ENCODE peak calls at places on chromosomes 5 and 9, in seven cellular contexts. One of them, this sample, is unnamed. For H3K4me1, the result is how much of the 10 kb centered on the place peaks cover.

GRCh38 chr9:123091459-123091858 is 58.0 kb downstream of the GPR21 start:
- DNase-seq in transverse colon: no peak
- DNase-seq in H1: no peak
- DNase-seq in mesendoderm: no peak
- DNase-seq in CD8-positive, alpha-beta T cell: no peak
- DNase-seq in left ventricle myocardium inferior: no peak
- DNase-seq in fibroblast of lung: no peak
- DNase-seq in this sample: no peak

GRCh38 chr9:27198175-27198574 is 89.2 kb downstream of the TEK start:
- DNase-seq in left ventricle myocardium inferior: no peak
- DNase-seq in mesendoderm: peak
- DNase-seq in fibroblast of lung: peak
- DNase-seq in CD8-positive, alpha-beta T cell: no peak
- DNase-seq in transverse colon: no peak
- DNase-seq in H1: no peak
- DNase-seq in this sample: no peak

GRCh38 chr9:97848582-97849237 is 4.3 kb upstream of the FOXE1 start:
- DNase-seq in left ventricle myocardium inferior: no peak
- DNase-seq in CD8-positive, alpha-beta T cell: no peak
- DNase-seq in fibroblast of lung: no peak
- DNase-seq in mesendoderm: no peak
- DNase-seq in transverse colon: no peak
- DNase-seq in H1: no peak
- DNase-seq in this sample: peak

GRCh38 chr5:158468444-158468843 is 609.5 kb upstream of the CLINT1 start:
- DNase-seq in CD8-positive, alpha-beta T cell: no peak
- DNase-seq in H1: no peak
- DNase-seq in fibroblast of lung: no peak
- DNase-seq in mesendoderm: no peak
- DNase-seq in transverse colon: no peak
- DNase-seq in left ventricle myocardium inferior: no peak
- DNase-seq in this sample: no peak

GRCh38 chr5:139407517-139407916 is 3.6 kb upstream of the SPATA24 start:
- DNase-seq in H1: no peak
- DNase-seq in CD8-positive, alpha-beta T cell: no peak
- DNase-seq in transverse colon: no peak
- DNase-seq in fibroblast of lung: no peak
- DNase-seq in left ventricle myocardium inferior: no peak
- DNase-seq in mesendoderm: no peak
- DNase-seq in this sample: no peak

GRCh38 chr9:93108301-93109041 is 12.5 kb downstream of the CARD19 start:
- DNase-seq in CD8-positive, alpha-beta T cell: no peak
- DNase-seq in fibroblast of lung: no peak
- DNase-seq in mesendoderm: no peak
- DNase-seq in left ventricle myocardium inferior: peak
- DNase-seq in H1: no peak
- DNase-seq in transverse colon: no peak
- DNase-seq in this sample: peak

GRCh38 chr9:77981332-77981731 is 50.3 kb downstream of the GNAQ start:
- DNase-seq in H1: no peak
- DNase-seq in CD8-positive, alpha-beta T cell: no peak
- DNase-seq in fibroblast of lung: peak
- DNase-seq in transverse colon: peak
- DNase-seq in left ventricle myocardium inferior: no peak
- DNase-seq in mesendoderm: no peak
- DNase-seq in this sample: no peak

GRCh38 chr9:72788966-72789365 is 163.9 kb downstream of the ALDH1A1 start:
- DNase-seq in mesendoderm: no peak
- DNase-seq in transverse colon: no peak
- DNase-seq in CD8-positive, alpha-beta T cell: no peak
- DNase-seq in H1: no peak
- DNase-seq in left ventricle myocardium inferior: no peak
- DNase-seq in fibroblast of lung: no peak
- DNase-seq in this sample: no peak

GRCh38 chr9:125240649-125240999 is 519 bp downstream of the HSPA5 start:
- DNase-seq in transverse colon: peak
- DNase-seq in CD8-positive, alpha-beta T cell: peak
- DNase-seq in H1: no peak
- DNase-seq in mesendoderm: peak
- DNase-seq in left ventricle myocardium inferior: no peak
- DNase-seq in fibroblast of lung: peak
- DNase-seq in this sample: no peak

GRCh38 chr9:82513976-82514735 is 525.6 kb downstream of the SPATA31D1 start:
- DNase-seq in mesendoderm: no peak
- DNase-seq in H1: no peak
- DNase-seq in transverse colon: no peak
- DNase-seq in fibroblast of lung: no peak
- DNase-seq in left ventricle myocardium inferior: no peak
- DNase-seq in CD8-positive, alpha-beta T cell: no peak
- DNase-seq in this sample: no peak

GRCh38 chr5:177475563-177476427 is 2.4 kb upstream of the DBN1 start:
- DNase-seq in left ventricle myocardium inferior: no peak
- DNase-seq in H1: no peak
- DNase-seq in transverse colon: no peak
- DNase-seq in mesendoderm: no peak
- DNase-seq in CD8-positive, alpha-beta T cell: no peak
- DNase-seq in fibroblast of lung: no peak
- DNase-seq in this sample: no peak

GRCh38 chr9:112550531-112550930 is 63.9 kb downstream of the KIAA1958 start:
- DNase-seq in fibroblast of lung: no peak
- DNase-seq in transverse colon: no peak
- DNase-seq in mesendoderm: peak
- DNase-seq in CD8-positive, alpha-beta T cell: no peak
- DNase-seq in H1: no peak
- DNase-seq in left ventricle myocardium inferior: no peak
- DNase-seq in this sample: no peak

GRCh38 chr5:36135994-36136393 is 15.7 kb downstream of the LMBRD2 start:
- DNase-seq in left ventricle myocardium inferior: no peak
- DNase-seq in CD8-positive, alpha-beta T cell: no peak
- DNase-seq in mesendoderm: no peak
- DNase-seq in fibroblast of lung: no peak
- DNase-seq in H1: no peak
- DNase-seq in transverse colon: no peak
- DNase-seq in this sample: no peak

GRCh38 chr9:108511200-108511756 is 344.5 kb downstream of the ACTL7B start:
- DNase-seq in CD8-positive, alpha-beta T cell: no peak
- DNase-seq in left ventricle myocardium inferior: no peak
- DNase-seq in mesendoderm: no peak
- DNase-seq in transverse colon: no peak
- DNase-seq in fibroblast of lung: peak
- DNase-seq in H1: no peak
- DNase-seq in this sample: no peak

GRCh38 chr9:117101003-117101402 is 313.9 kb downstream of the ASTN2 start:
- DNase-seq in H1: no peak
- DNase-seq in transverse colon: no peak
- DNase-seq in left ventricle myocardium inferior: no peak
- DNase-seq in mesendoderm: no peak
- DNase-seq in CD8-positive, alpha-beta T cell: no peak
- DNase-seq in fibroblast of lung: no peak
- DNase-seq in this sample: no peak

GRCh38 chr9:126869368-126869767 is 8.9 kb downstream of the ZBTB34 start:
- DNase-seq in CD8-positive, alpha-beta T cell: no peak
- DNase-seq in left ventricle myocardium inferior: no peak
- DNase-seq in transverse colon: no peak
- DNase-seq in fibroblast of lung: no peak
- DNase-seq in mesendoderm: no peak
- DNase-seq in H1: no peak
- DNase-seq in this sample: no peak

GRCh38 chr5:5271606-5272321 is 131.6 kb downstream of the ADAMTS16 start:
- DNase-seq in transverse colon: no peak
- DNase-seq in H1: no peak
- DNase-seq in mesendoderm: peak
- DNase-seq in fibroblast of lung: no peak
- DNase-seq in CD8-positive, alpha-beta T cell: no peak
- DNase-seq in left ventricle myocardium inferior: no peak
- DNase-seq in this sample: no peak

GRCh38 chr5:14097998-14098471 is 45.1 kb upstream of the TRIO start:
- DNase-seq in fibroblast of lung: peak
- DNase-seq in transverse colon: no peak
- DNase-seq in CD8-positive, alpha-beta T cell: no peak
- DNase-seq in mesendoderm: no peak
- DNase-seq in H1: no peak
- DNase-seq in left ventricle myocardium inferior: no peak
- DNase-seq in this sample: no peak

GRCh38 chr9:137148661-137149060 is 9.7 kb downstream of the GRIN1 start:
- DNase-seq in left ventricle myocardium inferior: no peak
- DNase-seq in CD8-positive, alpha-beta T cell: no peak
- DNase-seq in mesendoderm: no peak
- DNase-seq in transverse colon: no peak
- DNase-seq in fibroblast of lung: no peak
- DNase-seq in H1: no peak
- DNase-seq in this sample: no peak

GRCh38 chr9:137147793-137148160 is 8.8 kb downstream of the GRIN1 start:
- DNase-seq in CD8-positive, alpha-beta T cell: no peak
- DNase-seq in left ventricle myocardium inferior: no peak
- DNase-seq in mesendoderm: no peak
- DNase-seq in transverse colon: no peak
- DNase-seq in fibroblast of lung: no peak
- DNase-seq in H1: no peak
- DNase-seq in this sample: no peak

GRCh38 chr9:137149367-137149766 is 10.4 kb downstream of the GRIN1 start:
- DNase-seq in H1: no peak
- DNase-seq in transverse colon: no peak
- DNase-seq in left ventricle myocardium inferior: no peak
- DNase-seq in mesendoderm: no peak
- DNase-seq in CD8-positive, alpha-beta T cell: no peak
- DNase-seq in fibroblast of lung: no peak
- DNase-seq in this sample: no peak

GRCh38 chr9:137147091-137147792 is 8.3 kb downstream of the GRIN1 start:
- DNase-seq in H1: no peak
- DNase-seq in transverse colon: no peak
- DNase-seq in left ventricle myocardium inferior: no peak
- DNase-seq in mesendoderm: no peak
- DNase-seq in fibroblast of lung: no peak
- DNase-seq in CD8-positive, alpha-beta T cell: no peak
- DNase-seq in this sample: no peak

DNA sequence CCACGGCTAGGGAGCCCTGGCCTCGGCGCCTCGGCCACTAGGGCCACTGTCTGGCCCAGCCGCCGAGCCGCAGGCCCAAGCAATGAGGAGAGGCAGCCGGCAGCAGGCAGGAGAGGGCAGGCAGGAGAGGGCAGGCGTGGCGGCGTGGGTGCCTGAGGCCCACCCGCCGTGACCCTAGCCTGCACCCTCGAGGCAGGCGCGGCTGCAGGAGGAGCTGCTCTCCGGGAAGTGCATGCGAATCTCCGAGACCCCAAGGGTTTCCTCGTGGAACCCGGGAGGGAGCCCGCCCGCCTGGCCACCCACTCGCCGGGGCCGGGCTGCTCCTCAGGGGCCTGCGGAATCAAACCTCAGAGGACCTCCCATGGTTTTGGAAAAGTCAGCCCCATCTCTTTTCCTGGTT is 9.3 kb downstream of the GRIN1 start:
- DNase-seq in CD8-positive, alpha-beta T cell: no peak
- DNase-seq in transverse colon: no peak
- DNase-seq in mesendoderm: no peak
- DNase-seq in left ventricle myocardium inferior: no peak
- DNase-seq in H1: no peak
- DNase-seq in fibroblast of lung: no peak
- DNase-seq in this sample: no peak
- H3K27ac ChIP-seq in CD8-positive, alpha-beta T cell: no peak
- H3K27ac ChIP-seq in transverse colon: no peak
- H3K27ac ChIP-seq in mesendoderm: no peak
- H3K27ac ChIP-seq in left ventricle myocardium inferior: no peak
- H3K27ac ChIP-seq in H1: no peak
- H3K27ac ChIP-seq in fibroblast of lung: no peak
- H3K27ac ChIP-seq in this sample: no peak

GRCh38 chr5:430214-430925 is 12.6 kb upstream of the EXOC3 start:
- DNase-seq in transverse colon: no peak
- DNase-seq in fibroblast of lung: no peak
- DNase-seq in CD8-positive, alpha-beta T cell: no peak
- DNase-seq in left ventricle myocardium inferior: no peak
- DNase-seq in H1: no peak
- DNase-seq in mesendoderm: no peak
- DNase-seq in this sample: no peak
- H3K4me3 ChIP-seq in transverse colon: no peak
- H3K4me3 ChIP-seq in fibroblast of lung: no peak
- H3K4me3 ChIP-seq in CD8-positive, alpha-beta T cell: no peak
- H3K4me3 ChIP-seq in left ventricle myocardium inferior: no peak
- H3K4me3 ChIP-seq in H1: no peak
- H3K4me3 ChIP-seq in mesendoderm: no peak
- H3K4me3 ChIP-seq in this sample: no peak

DNA sequence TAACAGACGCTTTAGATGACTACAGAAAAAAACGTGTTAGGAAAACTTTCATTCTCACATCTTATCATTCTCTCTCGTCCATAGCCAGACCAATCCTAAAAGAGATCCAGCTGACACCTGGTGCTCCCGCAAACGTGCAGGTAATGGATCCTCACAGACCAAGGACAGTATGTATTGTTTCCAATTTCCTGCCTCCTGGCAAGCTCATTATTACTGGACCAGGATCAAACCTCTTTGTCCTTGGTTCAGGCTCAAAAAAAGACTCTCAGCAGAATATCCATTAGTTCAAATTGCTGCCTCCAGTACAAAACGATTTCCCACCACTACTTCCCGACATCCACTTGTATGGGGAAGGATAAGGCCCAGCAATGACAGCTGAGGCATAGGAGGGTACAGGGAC is 62.4 kb downstream of the SERINC5 start:
- DNase-seq in CD8-positive, alpha-beta T cell: no peak
- DNase-seq in mesendoderm: no peak
- DNase-seq in H1: no peak
- DNase-seq in left ventricle myocardium inferior: no peak
- DNase-seq in transverse colon: no peak
- DNase-seq in fibroblast of lung: no peak
- DNase-seq in this sample: no peak
- H3K4me1 ChIP-seq in CD8-positive, alpha-beta T cell: half or more
- H3K4me1 ChIP-seq in mesendoderm: under half
- H3K4me1 ChIP-seq in H1: under half
- H3K4me1 ChIP-seq in left ventricle myocardium inferior: half or more
- H3K4me1 ChIP-seq in transverse colon: under half
- H3K4me1 ChIP-seq in fibroblast of lung: under half
- H3K4me1 ChIP-seq in this sample: half or more

GRCh38 chr9:137590123-137590468 is 216 bp downstream of the ZMYND19 start:
- DNase-seq in mesendoderm: no peak
- DNase-seq in H1: no peak
- DNase-seq in fibroblast of lung: no peak
- DNase-seq in transverse colon: no peak
- DNase-seq in left ventricle myocardium inferior: no peak
- DNase-seq in CD8-positive, alpha-beta T cell: no peak
- DNase-seq in this sample: no peak

GRCh38 chr9:137589441-137590122 is 730 bp downstream of the ZMYND19 start:
- DNase-seq in CD8-positive, alpha-beta T cell: no peak
- DNase-seq in mesendoderm: no peak
- DNase-seq in left ventricle myocardium inferior: no peak
- DNase-seq in transverse colon: no peak
- DNase-seq in H1: no peak
- DNase-seq in fibroblast of lung: no peak
- DNase-seq in this sample: peak

GRCh38 chr9:137588891-137589290 is 1.4 kb downstream of the ZMYND19 start:
- DNase-seq in left ventricle myocardium inferior: no peak
- DNase-seq in H1: no peak
- DNase-seq in fibroblast of lung: no peak
- DNase-seq in transverse colon: no peak
- DNase-seq in CD8-positive, alpha-beta T cell: no peak
- DNase-seq in mesendoderm: no peak
- DNase-seq in this sample: no peak

GRCh38 chr9:137592767-137593166 is 2.5 kb upstream of the ZMYND19 start:
- DNase-seq in H1: no peak
- DNase-seq in transverse colon: no peak
- DNase-seq in mesendoderm: no peak
- DNase-seq in CD8-positive, alpha-beta T cell: no peak
- DNase-seq in fibroblast of lung: no peak
- DNase-seq in left ventricle myocardium inferior: no peak
- DNase-seq in this sample: peak

GRCh38 chr9:137590469-137591383 is at the start of gene ZMYND19:
- DNase-seq in left ventricle myocardium inferior: peak
- DNase-seq in CD8-positive, alpha-beta T cell: peak
- DNase-seq in mesendoderm: peak
- DNase-seq in transverse colon: peak
- DNase-seq in fibroblast of lung: peak
- DNase-seq in H1: no peak
- DNase-seq in this sample: peak
- H3K27ac ChIP-seq in left ventricle myocardium inferior: peak
- H3K27ac ChIP-seq in CD8-positive, alpha-beta T cell: no peak
- H3K27ac ChIP-seq in mesendoderm: no peak
- H3K27ac ChIP-seq in transverse colon: peak
- H3K27ac ChIP-seq in fibroblast of lung: peak
- H3K27ac ChIP-seq in H1: peak
- H3K27ac ChIP-seq in this sample: peak